ENCODE peak calls at places on chromosomes 7 and 10, in five cellular contexts. L is HTR-8/SVneo, T is right lobe of liver, I is EH, Z is SJCRH30. N is an unnamed sample.
A peak's percentile ranks its signal among the peaks of the same experiment; 100 is the strongest.

GRCh38 chr7:46454796-46455195 is 533.7 kb upstream of the IGFBP3 start:
- DNase-seq in T (no peak), I (peak; percentile 46), L (no peak), Z (no peak), N (peak; percentile 31)

GRCh38 chr10:114289096-114289436 is 50.0 kb downstream of the VWA2 start:
- DNase-seq in L (no peak), Z (no peak), T (no peak), I (no peak), N (no peak)

GRCh38 chr7:149741629-149742028 is 31.8 kb downstream of the ZNF467 start:
- DNase-seq in L (no peak), Z (no peak), T (no peak), I (peak; percentile 37), N (no peak)

GRCh38 chr10:113108180-113108835 is 158.3 kb downstream of the TCF7L2 start:
- DNase-seq in L (peak; percentile 25), T (no peak), I (no peak), Z (peak; percentile 64), N (peak; percentile 85)

GRCh38 chr10:9850415-9850814 is 1167.3 kb upstream of the CELF2 start:
- DNase-seq in L (no peak), I (no peak), T (no peak), Z (no peak), N (no peak)

GRCh38 chr7:4665661-4666060 is 16.4 kb upstream of the FOXK1 start:
- DNase-seq in I (peak; percentile 99), L (peak; percentile 54), T (no peak), Z (no peak), N (no peak)

GRCh38 chr10:113958631-113959382 is 84.9 kb upstream of the ADRB1 start:
- DNase-seq in I (peak; percentile 96), Z (peak; percentile 67), T (peak; percentile 79), L (peak; percentile 79), N (peak; percentile 61)

GRCh38 chr7:107044347-107045194 is at the start of gene PRKAR2B:
- DNase-seq in T (peak; percentile 77), Z (peak; percentile 86), I (peak; percentile 74), L (peak; percentile 72), N (peak; percentile 69)

GRCh38 chr7:1368682-1369571 is 90.3 kb downstream of the MICALL2 start:
- DNase-seq in L (peak; percentile 84), Z (peak; percentile 80), I (peak; percentile 7), T (no peak), N (no peak)

GRCh38 chr10:83908987-83909386 is 230.3 kb upstream of the GHITM start:
- DNase-seq in T (no peak), Z (no peak), I (no peak), L (no peak), N (no peak)

GRCh38 chr7:149559711-149560110 is 62.1 kb upstream of the ZNF746 start:
- DNase-seq in I (peak; percentile 54), T (no peak), L (no peak), Z (peak; percentile 33), N (no peak)

GRCh38 chr7:90412458-90413184 is 9.4 kb downstream of the CLDN12 start:
- DNase-seq in I (peak; percentile 10), T (peak; percentile 73), Z (peak; percentile 18), L (no peak), N (no peak)

GRCh38 chr10:73529089-73529832 is 33.4 kb upstream of the PPP3CB start:
- DNase-seq in L (peak; percentile 82), Z (peak; percentile 88), T (no peak), I (peak; percentile 83), N (no peak)

GRCh38 chr10:79409038-79410035 is 36.1 kb downstream of the ZCCHC24 start:
- DNase-seq in Z (no peak), L (no peak), I (no peak), T (peak; percentile 52), N (peak; percentile 29)

GRCh38 chr7:82605247-82605864 is 161.8 kb upstream of the CACNA2D1 start:
- DNase-seq in I (peak; percentile 42), T (no peak), Z (peak; percentile 75), L (peak; percentile 14), N (no peak)

GRCh38 chr7:157585113-157585861 is 248.5 kb downstream of the DNAJB6 start:
- DNase-seq in L (no peak), T (no peak), Z (no peak), I (no peak), N (no peak)

GRCh38 chr7:138429577-138430250 is 30.3 kb upstream of the TRIM24 start:
- DNase-seq in L (no peak), T (no peak), I (no peak), Z (no peak), N (no peak)

GRCh38 chr7:112887976-112888375 is 97.8 kb upstream of the TMEM168 start:
- DNase-seq in T (no peak), I (no peak), L (no peak), Z (no peak), N (no peak)

GRCh38 chr7:118602090-118602489 is 377.6 kb downstream of the ANKRD7 start:
- DNase-seq in T (no peak), I (no peak), L (no peak), Z (no peak), N (no peak)

GRCh38 chr10:12566161-12567115 is 217.1 kb downstream of the CAMK1D start:
- DNase-seq in Z (no peak), I (no peak), T (no peak), L (no peak), N (no peak)

GRCh38 chr10:43124094-43124521 is 14.1 kb upstream of the CSGALNACT2 start:
- DNase-seq in I (no peak), T (no peak), L (no peak), Z (no peak), N (peak; percentile 27)

GRCh38 chr10:133202778-133203651 is 27.0 kb upstream of the UTF1 start:
- DNase-seq in L (no peak), I (no peak), T (no peak), Z (no peak), N (peak; percentile 58)

GRCh38 chr7:106187613-106188350 is 75.7 kb upstream of the SYPL1 start:
- DNase-seq in I (no peak), Z (no peak), T (no peak), L (no peak), N (no peak)

GRCh38 chr7:28328161-28328560 is 84.2 kb upstream of the CREB5 start:
- DNase-seq in L (no peak), Z (no peak), I (no peak), T (no peak), N (no peak)

GRCh38 chr10:114322344-114322743 is 82.0 kb downstream of the AFAP1L2 start:
- DNase-seq in I (no peak), L (no peak), T (no peak), Z (no peak), N (no peak)

GRCh38 chr7:47347346-47347745 is 234.6 kb downstream of the TNS3 start:
- DNase-seq in I (no peak), L (no peak), T (no peak), Z (no peak), N (no peak)

GRCh38 chr7:41567350-41568114 is 135.4 kb downstream of the INHBA start:
- DNase-seq in T (no peak), L (no peak), I (peak; percentile 88), Z (no peak), N (no peak)

GRCh38 chr7:19530261-19530660 is 178.6 kb downstream of the POLR1F start:
- DNase-seq in Z (no peak), L (no peak), I (no peak), T (no peak), N (no peak)

GRCh38 chr7:149218469-149219420 is 20.7 kb upstream of the ZNF212 start:
- DNase-seq in Z (no peak), T (no peak), I (peak; percentile 34), L (no peak), N (no peak)

GRCh38 chr7:107879400-107880035 is 11.5 kb upstream of the DLD start:
- DNase-seq in L (peak; percentile 43), Z (peak; percentile 76), T (no peak), I (peak; percentile 70), N (no peak)

GRCh38 chr7:138962561-138963270 is 18.5 kb downstream of the KIAA1549 start:
- DNase-seq in T (no peak), L (no peak), I (no peak), Z (no peak), N (no peak)

GRCh38 chr7:74023037-74023436 is 4.9 kb upstream of the ELN start:
- DNase-seq in L (peak; percentile 75), T (no peak), I (peak; percentile 89), Z (peak; percentile 78), N (no peak)

GRCh38 chr10:71258446-71259145 is 46.2 kb downstream of the UNC5B start:
- DNase-seq in Z (no peak), I (no peak), T (no peak), L (no peak), N (no peak)

GRCh38 chr7:69962077-69962855 is 364.0 kb downstream of the AUTS2 start:
- DNase-seq in Z (peak; percentile 22), T (peak; percentile 17), I (no peak), L (no peak), N (no peak)

GRCh38 chr10:97701438-97702064 is 12.0 kb upstream of the MARVELD1 start:
- DNase-seq in T (no peak), I (peak; percentile 81), L (peak; percentile 82), Z (peak; percentile 88), N (no peak)

GRCh38 chr10:97520978-97521761 is 22.4 kb downstream of the UBTD1 start:
- DNase-seq in T (no peak), I (no peak), Z (no peak), L (no peak), N (no peak)

GRCh38 chr10:122060250-122060649 is 71.3 kb downstream of the TACC2 start:
- DNase-seq in I (peak; percentile 49), T (no peak), L (no peak), Z (no peak), N (no peak)

GRCh38 chr10:22723343-22723779 is 9.0 kb upstream of the PIP4K2A start:
- DNase-seq in I (no peak), Z (no peak), L (no peak), T (no peak), N (no peak)

GRCh38 chr10:128318868-128319267 is 192.6 kb upstream of the MKI67 start:
- DNase-seq in Z (peak; percentile 62), T (no peak), I (no peak), L (no peak), N (no peak)